ENCODE peak calls at places on chromosomes 16 and 17, in five cellular contexts. D is IMR-90, Y is H1, K is HepG2, X is K562. V is an unnamed sample.

GRCh38 chr17:67244621-67245072 is 349 bp downstream of the HELZ start:
- DNase-seq in D (no peak), Y (no peak), K (no peak), X (peak), V (no peak)

GRCh38 chr17:80045703-80046102 is 9.3 kb downstream of the CCDC40 start:
- DNase-seq in D (no peak), Y (no peak), K (no peak), X (no peak), V (no peak)

GRCh38 chr16:57623251-57624043 is 5.0 kb upstream of the ADGRG1 start:
- DNase-seq in D (peak), Y (no peak), K (peak), X (peak), V (peak)

GRCh38 chr17:50478391-50479361 is at the start of gene RSAD1:
- DNase-seq in D (peak), Y (peak), K (peak), X (peak), V (peak)

GRCh38 chr17:20085283-20085875 is 76.2 kb downstream of the SPECC1 start:
- DNase-seq in D (no peak), Y (no peak), K (no peak), X (no peak), V (no peak)

GRCh38 chr17:75113798-75114551 is 4.2 kb downstream of the ARMC7 start:
- DNase-seq in D (peak), Y (peak), K (peak), X (peak), V (peak)

GRCh38 chr16:4803479-4804243 is 1.2 kb upstream of the ROGDI start:
- DNase-seq in D (no peak), Y (no peak), K (no peak), X (peak), V (no peak)

GRCh38 chr16:14199624-14200023 is 128.5 kb downstream of the MRTFB start:
- DNase-seq in D (peak), Y (no peak), K (no peak), X (no peak), V (no peak)

GRCh38 chr17:44995602-44996001 is 27.5 kb upstream of the C1QL1 start:
- DNase-seq in D (no peak), Y (no peak), K (no peak), X (no peak), V (no peak)

GRCh38 chr16:78212674-78213073 is 113.2 kb downstream of the WWOX start:
- DNase-seq in D (no peak), Y (no peak), K (no peak), X (no peak), V (no peak)

GRCh38 chr17:77597421-77598240 is 360.9 kb upstream of the TNRC6C start:
- DNase-seq in D (no peak), Y (no peak), K (no peak), X (no peak), V (no peak)

GRCh38 chr16:85921026-85921425 is 22.1 kb downstream of the IRF8 start:
- DNase-seq in D (no peak), Y (no peak), K (no peak), X (no peak), V (no peak)

GRCh38 chr17:73462830-73463229 is 151.0 kb upstream of the CDC42EP4 start:
- DNase-seq in D (no peak), Y (no peak), K (no peak), X (no peak), V (no peak)

GRCh38 chr16:4936181-4936990 is 562 bp downstream of the PPL start:
- DNase-seq in D (no peak), Y (no peak), K (no peak), X (peak), V (peak)

GRCh38 chr16:85751665-85752501 is 987 bp upstream of the C16orf74 start:
- DNase-seq in D (peak), Y (peak), K (no peak), X (no peak), V (no peak)

GRCh38 chr17:3668279-3669084 is at the start of the genes EMC6 and TAX1BP3:
- DNase-seq in D (peak), Y (peak), K (peak), X (peak), V (peak)

GRCh38 chr17:62576382-62576781 is 51.1 kb upstream of the MRC2 start:
- DNase-seq in D (no peak), Y (no peak), K (no peak), X (no peak), V (no peak)

GRCh38 chr17:28974451-28974850 is 23.1 kb upstream of the PHF12 start:
- DNase-seq in D (no peak), Y (no peak), K (no peak), X (peak), V (no peak)

GRCh38 chr16:68792465-68793324 is 50.6 kb upstream of the TANGO6 start:
- DNase-seq in D (peak), Y (no peak), K (peak), X (peak), V (peak)

GRCh38 chr16:68707341-68708152 is 29.5 kb upstream of the CDH1 start:
- DNase-seq in D (no peak), Y (peak), K (peak), X (peak), V (peak)

GRCh38 chr17:70242781-70243437 is 73.6 kb downstream of the KCNJ2 start:
- DNase-seq in D (no peak), Y (no peak), K (no peak), X (no peak), V (no peak)
- TF ChIP-seq MAFK in D (no peak), Y (no peak), K (no peak), X (no peak), V (no peak)

GRCh38 chr16:70267516-70267915 is 15.8 kb upstream of the EXOSC6 start:
- DNase-seq in D (peak), Y (no peak), K (peak), X (peak), V (peak)
- TF ChIP-seq MAFK in D (no peak), Y (no peak), K (no peak), X (no peak), V (no peak)

GRCh38 chr16:11497851-11498289 is 88.8 kb downstream of the LITAF start:
- DNase-seq in D (peak), Y (no peak), K (peak), X (peak), V (no peak)
- TF ChIP-seq MAFK in D (no peak), Y (no peak), K (no peak), X (no peak), V (no peak)

GRCh38 chr17:19017401-19017800 is 12.8 kb upstream of the FAM83G start:
- DNase-seq in D (no peak), Y (no peak), K (no peak), X (no peak), V (no peak)

GRCh38 chr17:19016881-19017280 is 12.3 kb upstream of the FAM83G start:
- DNase-seq in D (no peak), Y (no peak), K (no peak), X (no peak), V (no peak)

GRCh38 chr17:19015428-19015827 is 10.9 kb upstream of the FAM83G start:
- DNase-seq in D (no peak), Y (no peak), K (no peak), X (no peak), V (no peak)

GRCh38 chr17:19014628-19015215 is 10.2 kb upstream of the FAM83G start:
- DNase-seq in D (no peak), Y (no peak), K (no peak), X (no peak), V (no peak)

DNA sequence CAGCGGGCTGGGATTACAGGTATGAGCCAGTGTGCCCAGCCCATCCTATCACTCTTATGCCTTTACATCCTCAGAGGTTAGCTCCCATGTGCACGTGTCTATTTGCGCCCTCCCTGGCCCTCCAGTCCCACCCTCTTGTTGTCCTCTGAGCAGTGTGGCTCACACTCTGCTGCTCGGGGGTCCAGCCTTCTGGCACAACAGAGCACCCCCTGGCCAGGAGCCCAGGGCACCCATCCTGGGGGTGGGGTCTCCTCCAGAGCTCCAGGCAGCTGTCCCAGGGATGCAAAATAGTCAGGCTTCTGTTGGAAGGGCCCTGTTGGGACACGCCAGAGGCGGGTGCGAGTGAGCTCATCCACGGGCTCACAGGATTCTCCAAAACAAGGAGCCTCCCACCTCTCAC is 11.7 kb upstream of the FAM83G start:
- DNase-seq in D (no peak), Y (no peak), K (no peak), X (no peak), V (no peak)
- TF ChIP-seq MAFK in D (no peak), Y (no peak), K (no peak), X (no peak), V (no peak)

GRCh38 chr16:177394-177822 is 928 bp downstream of the HBA1 start:
- DNase-seq in D (peak), Y (no peak), K (no peak), X (no peak), V (no peak)

GRCh38 chr16:180921-181667 is 835 bp downstream of the HBQ1 start:
- DNase-seq in D (peak), Y (peak), K (peak), X (peak), V (peak)

GRCh38 chr16:180101-180920 is at the start of gene HBQ1:
- DNase-seq in D (no peak), Y (no peak), K (peak), X (peak), V (peak)

GRCh38 chr16:177981-178676 is 1.6 kb downstream of the HBA1 start:
- DNase-seq in D (no peak), Y (no peak), K (no peak), X (peak), V (no peak)

GRCh38 chr16:179431-179830 is 828 bp upstream of the HBQ1 start:
- DNase-seq in D (no peak), Y (no peak), K (no peak), X (no peak), V (no peak)
- TF ChIP-seq MAFK in D (no peak), Y (no peak), K (no peak), X (no peak), V (no peak)

GRCh38 chr17:12680407-12680897 is 14.8 kb downstream of the MYOCD start:
- DNase-seq in D (peak), Y (no peak), K (no peak), X (no peak), V (no peak)
- TF ChIP-seq MAFK in D (no peak), Y (no peak), K (no peak), X (no peak), V (no peak)

V was measured in A549.